ENCODE peak calls at places on chromosome 2, in eight cellular contexts. One of them, this sample, is unnamed.
A peak's percentile ranks its signal among the peaks of the same experiment; 100 is the strongest.

GRCh38 chr2:163943403-163944356 is 207.9 kb upstream of the FIGN start:
- DNase-seq in upper lobe of left lung: no peak
- DNase-seq in heart left ventricle: no peak
- DNase-seq in breast epithelium: no peak
- DNase-seq in spleen: no peak
- DNase-seq in uterus: no peak
- DNase-seq in transverse colon: no peak
- DNase-seq in sigmoid colon: no peak
- DNase-seq in this sample: no peak

GRCh38 chr2:47195149-47195548 is 40.0 kb upstream of the STPG4 start:
- DNase-seq in upper lobe of left lung: no peak
- DNase-seq in heart left ventricle: no peak
- DNase-seq in breast epithelium: no peak
- DNase-seq in spleen: no peak
- DNase-seq in uterus: no peak
- DNase-seq in transverse colon: no peak
- DNase-seq in sigmoid colon: no peak
- DNase-seq in this sample: no peak

GRCh38 chr2:119678021-119678656 is 862 bp upstream of the TMEM177 start:
- DNase-seq in upper lobe of left lung: no peak
- DNase-seq in heart left ventricle: no peak
- DNase-seq in breast epithelium: no peak
- DNase-seq in spleen: peak; percentile 82
- DNase-seq in uterus: no peak
- DNase-seq in transverse colon: peak; percentile 57
- DNase-seq in sigmoid colon: no peak
- DNase-seq in this sample: no peak

GRCh38 chr2:60555794-60556161 is 2.3 kb upstream of the BCL11A start:
- DNase-seq in upper lobe of left lung: no peak
- DNase-seq in heart left ventricle: no peak
- DNase-seq in breast epithelium: no peak
- DNase-seq in spleen: no peak
- DNase-seq in uterus: no peak
- DNase-seq in transverse colon: no peak
- DNase-seq in sigmoid colon: no peak
- DNase-seq in this sample: no peak

GRCh38 chr2:62340981-62341624 is 145.2 kb downstream of the B3GNT2 start:
- DNase-seq in upper lobe of left lung: no peak
- DNase-seq in heart left ventricle: peak; percentile 52
- DNase-seq in breast epithelium: peak; percentile 54
- DNase-seq in spleen: no peak
- DNase-seq in uterus: peak; percentile 32
- DNase-seq in transverse colon: peak; percentile 14
- DNase-seq in sigmoid colon: peak; percentile 90
- DNase-seq in this sample: no peak

GRCh38 chr2:98463081-98463481 is 18.4 kb downstream of the INPP4A start:
- DNase-seq in upper lobe of left lung: no peak
- DNase-seq in heart left ventricle: no peak
- DNase-seq in breast epithelium: no peak
- DNase-seq in spleen: peak; percentile 54
- DNase-seq in uterus: no peak
- DNase-seq in transverse colon: peak; percentile 49
- DNase-seq in sigmoid colon: peak; percentile 35
- DNase-seq in this sample: no peak

GRCh38 chr2:120993661-120994060 is 258.0 kb downstream of the GLI2 start:
- DNase-seq in upper lobe of left lung: no peak
- DNase-seq in heart left ventricle: no peak
- DNase-seq in breast epithelium: no peak
- DNase-seq in spleen: no peak
- DNase-seq in uterus: no peak
- DNase-seq in transverse colon: no peak
- DNase-seq in sigmoid colon: no peak
- DNase-seq in this sample: peak; percentile 88

GRCh38 chr2:8872821-8873432 is 35.5 kb upstream of the KIDINS220 start:
- DNase-seq in upper lobe of left lung: no peak
- DNase-seq in heart left ventricle: no peak
- DNase-seq in breast epithelium: no peak
- DNase-seq in spleen: no peak
- DNase-seq in uterus: no peak
- DNase-seq in transverse colon: no peak
- DNase-seq in sigmoid colon: no peak
- DNase-seq in this sample: no peak

GRCh38 chr2:157677941-157678340 is 49.3 kb upstream of the ACVR1C start:
- DNase-seq in upper lobe of left lung: no peak
- DNase-seq in heart left ventricle: no peak
- DNase-seq in breast epithelium: no peak
- DNase-seq in spleen: no peak
- DNase-seq in uterus: no peak
- DNase-seq in transverse colon: no peak
- DNase-seq in sigmoid colon: no peak
- DNase-seq in this sample: no peak

GRCh38 chr2:239316562-239317465 is 84.0 kb downstream of the HDAC4 start:
- DNase-seq in upper lobe of left lung: peak; percentile 47
- DNase-seq in heart left ventricle: peak; percentile 77
- DNase-seq in breast epithelium: peak; percentile 52
- DNase-seq in spleen: peak; percentile 79
- DNase-seq in uterus: peak; percentile 67
- DNase-seq in transverse colon: no peak
- DNase-seq in sigmoid colon: peak; percentile 93
- DNase-seq in this sample: no peak

GRCh38 chr2:60558536-60558935 is 5.1 kb upstream of the BCL11A start:
- DNase-seq in upper lobe of left lung: no peak
- DNase-seq in heart left ventricle: no peak
- DNase-seq in breast epithelium: no peak
- DNase-seq in spleen: no peak
- DNase-seq in uterus: no peak
- DNase-seq in transverse colon: no peak
- DNase-seq in sigmoid colon: no peak
- DNase-seq in this sample: no peak

GRCh38 chr2:197360744-197361156 is 50.2 kb upstream of the ANKRD44 start:
- DNase-seq in upper lobe of left lung: no peak
- DNase-seq in heart left ventricle: no peak
- DNase-seq in breast epithelium: no peak
- DNase-seq in spleen: no peak
- DNase-seq in uterus: no peak
- DNase-seq in transverse colon: no peak
- DNase-seq in sigmoid colon: no peak
- DNase-seq in this sample: no peak

GRCh38 chr2:67503066-67503795 is 106.1 kb downstream of the ETAA1 start:
- DNase-seq in upper lobe of left lung: no peak
- DNase-seq in heart left ventricle: no peak
- DNase-seq in breast epithelium: no peak
- DNase-seq in spleen: no peak
- DNase-seq in uterus: peak; percentile 28
- DNase-seq in transverse colon: no peak
- DNase-seq in sigmoid colon: no peak
- DNase-seq in this sample: no peak

GRCh38 chr2:96599941-96600340 is 38.2 kb downstream of the KANSL3 start:
- DNase-seq in upper lobe of left lung: no peak
- DNase-seq in heart left ventricle: no peak
- DNase-seq in breast epithelium: no peak
- DNase-seq in spleen: no peak
- DNase-seq in uterus: no peak
- DNase-seq in transverse colon: no peak
- DNase-seq in sigmoid colon: no peak
- DNase-seq in this sample: no peak
- H3K36me3 ChIP-seq in upper lobe of left lung: peaks cover 68% of the 10 kb centered on the region
- H3K36me3 ChIP-seq in heart left ventricle: peaks cover 98% of the 10 kb centered on the region
- H3K36me3 ChIP-seq in breast epithelium: no peaks in the 10 kb centered on the region
- H3K36me3 ChIP-seq in spleen: peaks cover 100% of the 10 kb centered on the region
- H3K36me3 ChIP-seq in uterus: no peaks in the 10 kb centered on the region
- H3K36me3 ChIP-seq in transverse colon: peaks cover 68% of the 10 kb centered on the region
- H3K36me3 ChIP-seq in sigmoid colon: peaks cover 61% of the 10 kb centered on the region
- H3K36me3 ChIP-seq in this sample: peaks cover 6% of the 10 kb centered on the region

GRCh38 chr2:88694015-88694414 is 2.5 kb downstream of the RPIA start:
- DNase-seq in upper lobe of left lung: no peak
- DNase-seq in heart left ventricle: no peak
- DNase-seq in breast epithelium: no peak
- DNase-seq in spleen: no peak
- DNase-seq in uterus: no peak
- DNase-seq in transverse colon: no peak
- DNase-seq in sigmoid colon: no peak
- DNase-seq in this sample: no peak

GRCh38 chr2:88690591-88691338 is 708 bp upstream of the RPIA start:
- DNase-seq in upper lobe of left lung: peak; percentile 62
- DNase-seq in heart left ventricle: no peak
- DNase-seq in breast epithelium: peak; percentile 62
- DNase-seq in spleen: peak; percentile 87
- DNase-seq in uterus: no peak
- DNase-seq in transverse colon: peak; percentile 60
- DNase-seq in sigmoid colon: no peak
- DNase-seq in this sample: no peak

GRCh38 chr2:88687384-88687783 is 4.1 kb upstream of the RPIA start:
- DNase-seq in upper lobe of left lung: no peak
- DNase-seq in heart left ventricle: no peak
- DNase-seq in breast epithelium: no peak
- DNase-seq in spleen: no peak
- DNase-seq in uterus: no peak
- DNase-seq in transverse colon: no peak
- DNase-seq in sigmoid colon: no peak
- DNase-seq in this sample: no peak

GRCh38 chr2:88692187-88692586 is 714 bp downstream of the RPIA start:
- DNase-seq in upper lobe of left lung: peak; percentile 30
- DNase-seq in heart left ventricle: no peak
- DNase-seq in breast epithelium: no peak
- DNase-seq in spleen: peak; percentile 84
- DNase-seq in uterus: no peak
- DNase-seq in transverse colon: peak; percentile 47
- DNase-seq in sigmoid colon: no peak
- DNase-seq in this sample: no peak

DNA sequence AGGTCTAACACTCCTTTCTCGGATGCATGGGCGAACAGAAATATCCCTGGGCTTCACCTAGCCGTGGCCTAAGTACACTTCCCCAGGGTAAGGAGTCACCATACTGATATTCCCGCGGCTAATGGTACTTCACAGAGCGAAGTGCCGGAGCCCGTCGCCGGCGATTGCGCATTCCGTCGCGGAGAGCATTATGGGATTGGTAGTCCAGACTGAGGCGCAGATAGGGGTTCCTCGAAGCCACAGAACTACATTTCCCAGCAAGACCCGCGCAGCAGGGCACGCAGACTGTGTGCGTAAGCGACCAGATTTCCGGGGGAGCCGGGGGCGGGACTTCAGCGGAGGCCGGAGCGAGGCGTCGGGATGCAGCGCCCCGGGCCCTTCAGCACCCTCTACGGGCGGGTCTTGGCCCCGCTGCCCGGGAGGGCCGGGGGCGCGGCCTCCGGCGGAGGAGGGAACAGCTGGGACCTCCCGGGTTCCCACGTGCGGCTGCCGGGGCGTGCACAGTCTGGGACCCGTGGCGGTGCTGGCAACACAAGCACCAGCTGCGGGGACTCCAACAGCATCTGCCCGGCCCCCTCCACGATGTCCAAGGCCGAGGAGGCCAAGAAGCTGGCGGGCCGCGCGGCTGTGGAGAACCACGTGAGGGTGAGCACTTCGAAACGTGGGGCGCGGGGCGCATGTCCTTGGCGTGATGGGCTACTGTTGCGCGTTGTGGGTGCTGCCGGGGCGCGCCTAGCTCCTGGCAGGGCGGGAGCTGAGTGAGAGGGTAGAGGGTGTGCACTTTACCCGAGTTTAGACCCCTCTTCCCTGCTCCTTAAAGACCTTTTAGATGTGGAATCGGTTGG is at the start of gene RPIA:
- DNase-seq in upper lobe of left lung: peak; percentile 99
- DNase-seq in heart left ventricle: peak; percentile 100
- DNase-seq in breast epithelium: peak; percentile 95
- DNase-seq in spleen: peak; percentile 100
- DNase-seq in uterus: peak; percentile 99
- DNase-seq in transverse colon: peak; percentile 100
- DNase-seq in sigmoid colon: peak; percentile 99
- DNase-seq in this sample: peak; percentile 97
- TF ChIP-seq POLR2A in upper lobe of left lung: peak; percentile 71
- TF ChIP-seq POLR2A in heart left ventricle: peak; percentile 65
- TF ChIP-seq POLR2A in breast epithelium: no peak
- TF ChIP-seq POLR2A in spleen: no peak
- TF ChIP-seq POLR2A in uterus: peak; percentile 48
- TF ChIP-seq POLR2A in transverse colon: peak; percentile 73
- TF ChIP-seq POLR2A in sigmoid colon: peak; percentile 38
- TF ChIP-seq POLR2A in this sample: no peak

GRCh38 chr2:217611056-217611455 is 391.7 kb downstream of the TNS1 start:
- DNase-seq in upper lobe of left lung: no peak
- DNase-seq in heart left ventricle: no peak
- DNase-seq in breast epithelium: no peak
- DNase-seq in spleen: no peak
- DNase-seq in uterus: no peak
- DNase-seq in transverse colon: no peak
- DNase-seq in sigmoid colon: no peak
- DNase-seq in this sample: no peak

GRCh38 chr2:217610411-217610814 is 392.4 kb downstream of the TNS1 start:
- DNase-seq in upper lobe of left lung: no peak
- DNase-seq in heart left ventricle: no peak
- DNase-seq in breast epithelium: no peak
- DNase-seq in spleen: no peak
- DNase-seq in uterus: no peak
- DNase-seq in transverse colon: no peak
- DNase-seq in sigmoid colon: no peak
- DNase-seq in this sample: peak; percentile 60

GRCh38 chr2:217609952-217610351 is 392.8 kb downstream of the TNS1 start:
- DNase-seq in upper lobe of left lung: no peak
- DNase-seq in heart left ventricle: no peak
- DNase-seq in breast epithelium: no peak
- DNase-seq in spleen: no peak
- DNase-seq in uterus: no peak
- DNase-seq in transverse colon: no peak
- DNase-seq in sigmoid colon: no peak
- DNase-seq in this sample: no peak

GRCh38 chr2:217612920-217613319 is 389.9 kb downstream of the TNS1 start:
- DNase-seq in upper lobe of left lung: no peak
- DNase-seq in heart left ventricle: no peak
- DNase-seq in breast epithelium: no peak
- DNase-seq in spleen: no peak
- DNase-seq in uterus: no peak
- DNase-seq in transverse colon: no peak
- DNase-seq in sigmoid colon: no peak
- DNase-seq in this sample: no peak

DNA sequence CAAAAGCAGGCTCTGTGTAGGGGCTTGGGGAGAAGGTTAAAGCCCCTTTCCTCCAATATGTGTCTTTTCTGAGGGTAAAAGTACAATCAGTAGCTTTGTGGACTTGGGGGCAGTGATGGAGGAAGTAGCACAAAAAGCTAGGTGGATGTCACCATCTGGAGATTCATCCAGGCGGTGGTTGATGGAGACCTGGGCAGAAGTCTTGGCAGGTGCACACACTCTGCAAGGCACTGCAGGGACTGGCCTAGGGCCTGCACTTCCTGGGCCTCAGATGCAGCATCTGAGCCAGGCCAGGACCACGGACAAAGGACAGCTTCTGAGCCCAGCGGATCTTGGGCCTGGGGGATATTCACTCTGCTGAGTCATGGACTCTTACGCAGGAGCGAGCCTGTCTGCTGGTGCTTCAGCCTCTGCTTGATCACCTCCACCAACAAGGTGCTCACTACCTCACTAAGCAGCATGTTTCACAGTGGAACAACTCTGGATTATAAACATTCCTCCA is 391.1 kb downstream of the TNS1 start:
- DNase-seq in upper lobe of left lung: no peak
- DNase-seq in heart left ventricle: no peak
- DNase-seq in breast epithelium: no peak
- DNase-seq in spleen: no peak
- DNase-seq in uterus: no peak
- DNase-seq in transverse colon: no peak
- DNase-seq in sigmoid colon: no peak
- DNase-seq in this sample: no peak
- H3K27ac ChIP-seq in upper lobe of left lung: no peak overlapping the region
- H3K27ac ChIP-seq in heart left ventricle: no peak overlapping the region
- H3K27ac ChIP-seq in breast epithelium: no peak overlapping the region
- H3K27ac ChIP-seq in spleen: no peak overlapping the region
- H3K27ac ChIP-seq in uterus: no peak overlapping the region
- H3K27ac ChIP-seq in transverse colon: no peak overlapping the region
- H3K27ac ChIP-seq in sigmoid colon: no peak overlapping the region
- H3K27ac ChIP-seq in this sample: no peak overlapping the region

GRCh38 chr2:10794891-10795290 is 17.7 kb downstream of the PDIA6 start:
- DNase-seq in upper lobe of left lung: no peak
- DNase-seq in heart left ventricle: no peak
- DNase-seq in breast epithelium: no peak
- DNase-seq in spleen: no peak
- DNase-seq in uterus: no peak
- DNase-seq in transverse colon: no peak
- DNase-seq in sigmoid colon: no peak
- DNase-seq in this sample: no peak
- H3K36me3 ChIP-seq in upper lobe of left lung: peaks cover 58% of the 10 kb centered on the region
- H3K36me3 ChIP-seq in heart left ventricle: peaks cover 97% of the 10 kb centered on the region
- H3K36me3 ChIP-seq in breast epithelium: no peaks in the 10 kb centered on the region
- H3K36me3 ChIP-seq in spleen: peaks cover 99% of the 10 kb centered on the region
- H3K36me3 ChIP-seq in uterus: no peaks in the 10 kb centered on the region
- H3K36me3 ChIP-seq in transverse colon: peaks cover 26% of the 10 kb centered on the region
- H3K36me3 ChIP-seq in sigmoid colon: peaks cover 21% of the 10 kb centered on the region
- H3K36me3 ChIP-seq in this sample: no peaks in the 10 kb centered on the region